ENCODE peak calls at places on chromosomes 11 and 22, in seven cellular contexts. Z is germinal center; E is HS-5; U is activated CD4-positive, alpha-beta T cell treated with anti-CD3 and anti-CD28 coated beads for 24 hours; J is left kidney; K is effector CD4-positive, alpha-beta T cell; H is EL. N is an unnamed sample.

GRCh38 chr11:77106759-77107158 is 4.1 kb downstream of the OMP start:
- DNase-seq in K (no peak), E (no peak), J (no peak), U (no peak), Z (no peak), H (no peak), N (no peak)

GRCh38 chr11:85756401-85757200 is 54.3 kb downstream of the SYTL2 start:
- DNase-seq in U (no peak), K (peak; percentile 37), J (no peak), H (no peak), E (no peak), Z (no peak), N (no peak)

GRCh38 chr11:12007769-12008737 is at the start of gene DKK3:
- DNase-seq in Z (no peak), K (no peak), J (peak; percentile 56), U (no peak), H (peak; percentile 38), E (no peak), N (peak; percentile 62)

GRCh38 chr22:40463727-40464126 is 93.3 kb downstream of the SGSM3 start:
- DNase-seq in H (no peak), K (peak; percentile 33), U (no peak), Z (peak; percentile 17), E (no peak), J (no peak), N (no peak)

GRCh38 chr11:57359896-57360690 is 20.9 kb downstream of the PRG3 start:
- DNase-seq in K (no peak), Z (no peak), J (peak; percentile 40), U (no peak), E (no peak), H (no peak), N (peak; percentile 50)

GRCh38 chr22:35378547-35379078 is 2.3 kb upstream of the HMOX1 start:
- DNase-seq in U (no peak), K (no peak), E (no peak), J (no peak), Z (no peak), H (no peak), N (peak; percentile 75)

GRCh38 chr11:95596011-95596489 is 193.5 kb downstream of the FAM76B start:
- DNase-seq in Z (no peak), J (no peak), H (no peak), K (no peak), U (no peak), E (no peak), N (peak; percentile 3)

GRCh38 chr22:30880847-30881246 is 87.7 kb downstream of the MORC2 start:
- DNase-seq in U (no peak), H (no peak), E (no peak), J (no peak), Z (no peak), K (no peak), N (no peak)

GRCh38 chr11:46291441-46292143 is 14.1 kb downstream of the CREB3L1 start:
- DNase-seq in J (no peak), H (peak; percentile 93), E (peak; percentile 80), K (no peak), Z (no peak), U (no peak), N (no peak)

GRCh38 chr11:81658722-81659121 is 1074.9 kb downstream of the FAM181B start:
- DNase-seq in K (no peak), Z (peak; percentile 15), H (no peak), E (no peak), J (peak; percentile 1), U (no peak), N (peak; percentile 68)

GRCh38 chr22:20211997-20212753 is 55.9 kb downstream of the RTN4R start:
- DNase-seq in H (no peak), E (no peak), K (no peak), Z (no peak), J (no peak), U (no peak), N (no peak)

GRCh38 chr22:39980635-39981034 is 14.1 kb upstream of the FAM83F start:
- DNase-seq in H (no peak), U (no peak), Z (no peak), K (no peak), E (no peak), J (no peak), N (no peak)

GRCh38 chr11:72235351-72236057 is 8.5 kb downstream of the PHOX2A start:
- DNase-seq in U (no peak), Z (no peak), J (no peak), K (no peak), E (no peak), H (no peak), N (no peak)

GRCh38 chr11:68584097-68584496 is 100.2 kb upstream of the GAL start:
- DNase-seq in K (peak; percentile 39), J (peak; percentile 59), Z (peak; percentile 37), U (peak; percentile 46), E (no peak), H (peak; percentile 14), N (peak; percentile 86)

GRCh38 chr22:19492504-19493174 is 12.9 kb downstream of the CDC45 start:
- DNase-seq in U (no peak), Z (no peak), J (no peak), E (no peak), H (no peak), K (no peak), N (no peak)

GRCh38 chr22:31327786-31328544 is 18.2 kb downstream of the PATZ1 start:
- DNase-seq in E (no peak), J (no peak), U (no peak), Z (no peak), H (peak; percentile 21), K (no peak), N (peak; percentile 59)

N was measured in mesendoderm.